ENCODE peak calls at places on chromosomes 11 and 22, in seven cellular contexts. N is CD4-positive, alpha-beta memory T cell; R is tibial artery; A is thoracic aorta; O is HepG2; I is PC-3; X is K562. U is an unnamed sample. For H3K4me1, the result is how much of the 10 kb centered on the place peaks cover.

GRCh38 chr11:45457649-45458048 is 171.5 kb upstream of the SYT13 start:
- DNase-seq in N (no peak), R (no peak), A (no peak), O (no peak), I (no peak), X (no peak), U (no peak)

GRCh38 chr11:123478352-123478986 is 48.4 kb downstream of the GRAMD1B start:
- DNase-seq in N (peak), R (no peak), A (no peak), O (peak), I (peak), X (peak), U (peak)

GRCh38 chr11:60165538-60165937 is 17.3 kb downstream of the MS4A6A start:
- DNase-seq in N (no peak), R (no peak), A (no peak), O (no peak), I (peak), X (no peak), U (no peak)

GRCh38 chr11:117986981-117987495 is 844 bp downstream of the IL10RA start:
- DNase-seq in N (peak), R (no peak), A (no peak), O (no peak), I (peak), X (no peak), U (peak)

GRCh38 chr11:125262194-125262824 is 97.8 kb downstream of the PKNOX2 start:
- DNase-seq in N (no peak), R (no peak), A (no peak), O (peak), I (no peak), X (no peak), U (no peak)

GRCh38 chr11:124942446-124943202 is 6.8 kb upstream of the HEPACAM start:
- DNase-seq in N (no peak), R (no peak), A (no peak), O (peak), I (no peak), X (no peak), U (no peak)

GRCh38 chr11:106389096-106389495 is 311.6 kb downstream of the AASDHPPT start:
- DNase-seq in N (no peak), R (no peak), A (no peak), O (no peak), I (peak), X (no peak), U (no peak)

GRCh38 chr11:86513138-86513537 is 138.5 kb downstream of the CCDC81 start:
- DNase-seq in N (no peak), R (no peak), A (no peak), O (no peak), I (no peak), X (no peak), U (no peak)

GRCh38 chr11:76919887-76920746 is 59.4 kb downstream of the ACER3 start:
- DNase-seq in N (peak), R (peak), A (peak), O (peak), I (peak), X (peak), U (peak)

GRCh38 chr11:69918231-69918937 is 99.2 kb upstream of the FGF3 start:
- DNase-seq in N (no peak), R (peak), A (peak), O (no peak), I (no peak), X (no peak), U (no peak)

GRCh38 chr11:235180-235997 is 753 bp downstream of the SIRT3 start:
- DNase-seq in N (no peak), R (no peak), A (no peak), O (no peak), I (no peak), X (no peak), U (peak)
- H3K27ac ChIP-seq in N (peak), R (peak), A (peak), O (peak), I (no peak), X (peak), U (peak)

DNA sequence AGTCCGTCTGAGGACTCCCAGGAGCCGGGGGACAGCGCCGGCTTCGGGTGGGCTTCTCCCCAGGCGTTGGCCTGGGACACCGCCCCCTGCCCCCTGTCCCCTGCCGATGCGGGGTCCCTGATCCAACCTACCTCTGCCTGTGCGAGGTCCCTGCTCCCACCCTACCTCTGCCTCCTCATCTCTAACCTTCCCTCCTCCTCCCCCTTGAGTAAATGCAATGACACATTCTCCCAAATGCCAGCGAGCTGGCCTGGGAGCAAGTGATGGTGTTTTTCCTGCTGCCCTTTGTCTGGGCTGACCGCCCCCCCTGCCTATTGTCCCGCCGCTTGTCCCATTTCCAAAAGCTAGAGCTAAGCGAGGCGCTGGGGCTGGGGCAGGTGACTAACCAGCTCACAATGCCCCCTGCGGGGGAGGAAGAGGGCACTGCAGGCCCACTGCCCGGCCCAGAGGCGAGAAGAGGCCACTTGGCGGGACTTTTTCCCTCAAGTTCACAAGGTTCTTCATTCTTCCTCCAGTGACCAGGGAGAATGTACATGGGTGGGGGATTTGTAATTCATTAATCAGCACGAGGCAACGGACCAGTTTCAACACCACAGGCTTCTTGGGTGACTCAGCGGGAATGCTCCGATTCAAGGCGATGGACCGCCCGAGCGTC is 645 bp upstream of the CLCF1 start:
- DNase-seq in N (no peak), R (peak), A (peak), O (peak), I (peak), X (peak), U (peak)
- H3K4me1 ChIP-seq in N (half or more), R (under half), A (under half), O (under half), I (half or more), X (half or more), U (under half)

GRCh38 chr11:61956191-61957027 is 6.3 kb downstream of the BEST1 start:
- DNase-seq in N (no peak), R (no peak), A (no peak), O (no peak), I (no peak), X (no peak), U (no peak)
- H3K4me3 ChIP-seq in N (no peak), R (peak), A (peak), O (no peak), I (no peak), X (no peak), U (peak)

GRCh38 chr22:42444060-42444904 is 12.1 kb upstream of the NFAM1 start:
- DNase-seq in N (peak), R (peak), A (peak), O (peak), I (peak), X (peak), U (peak)

GRCh38 chr22:42450862-42451261 is 18.7 kb upstream of the NFAM1 start:
- DNase-seq in N (no peak), R (no peak), A (no peak), O (no peak), I (no peak), X (no peak), U (no peak)

GRCh38 chr22:42443240-42444059 is 11.2 kb upstream of the NFAM1 start:
- DNase-seq in N (no peak), R (no peak), A (no peak), O (no peak), I (peak), X (no peak), U (no peak)

GRCh38 chr22:42442746-42443145 is 10.5 kb upstream of the NFAM1 start:
- DNase-seq in N (no peak), R (no peak), A (no peak), O (no peak), I (no peak), X (no peak), U (no peak)

GRCh38 chr22:42446151-42446550 is 13.9 kb upstream of the NFAM1 start:
- DNase-seq in N (no peak), R (no peak), A (no peak), O (no peak), I (no peak), X (no peak), U (no peak)
- H3K27ac ChIP-seq in N (no peak), R (no peak), A (no peak), O (no peak), I (no peak), X (no peak), U (no peak)

GRCh38 chr11:33045551-33046255 is 6.3 kb downstream of the TCP11L1 start:
- DNase-seq in N (no peak), R (no peak), A (no peak), O (peak), I (peak), X (no peak), U (no peak)
- H3K4me1 ChIP-seq in N (under half), R (under half), A (under half), O (half or more), I (half or more), X (under half), U (under half)

GRCh38 chr22:19260194-19260593 is 31.3 kb downstream of the CLTCL1 start:
- DNase-seq in N (no peak), R (no peak), A (no peak), O (no peak), I (no peak), X (peak), U (peak)
- H3K4me3 ChIP-seq in N (peak), R (no peak), A (peak), O (no peak), I (no peak), X (no peak), U (no peak)

GRCh38 chr22:30392661-30393321 is 4.0 kb upstream of the SEC14L2 start:
- DNase-seq in N (no peak), R (no peak), A (no peak), O (no peak), I (no peak), X (no peak), U (no peak)
- H3K27ac ChIP-seq in N (no peak), R (no peak), A (no peak), O (no peak), I (no peak), X (no peak), U (no peak)